ENCODE peak calls at places on chromosome 6, in eight cellular contexts. W, K, T, L, H, R, O and Z are unnamed samples.

GRCh38 chr6:137571854-137572253 is 77.7 kb upstream of the OLIG3 start:
- DNase-seq in K (no peak), T (no peak), W (peak), O (peak), R (peak), H (peak), L (peak), Z (no peak)

GRCh38 chr6:43770417-43771209 is 602 bp downstream of the VEGFA start:
- DNase-seq in R (peak), K (peak), T (no peak), W (peak), L (peak), O (peak), H (peak), Z (no peak)

GRCh38 chr6:165766457-165766856 is 103.4 kb upstream of the PDE10A start:
- DNase-seq in K (no peak), L (no peak), R (no peak), T (no peak), O (no peak), H (no peak), W (peak), Z (no peak)

GRCh38 chr6:33277663-33278391 is 904 bp downstream of the B3GALT4 start:
- DNase-seq in L (no peak), W (peak), H (no peak), T (no peak), R (peak), K (no peak), O (peak), Z (no peak)

GRCh38 chr6:111572216-111572706 is 33.4 kb downstream of the TRAF3IP2 start:
- DNase-seq in O (no peak), W (no peak), T (no peak), H (no peak), L (no peak), K (no peak), R (no peak), Z (no peak)

GRCh38 chr6:73234732-73235131 is 9.4 kb upstream of the KHDC1L start:
- DNase-seq in H (no peak), L (no peak), O (peak), W (no peak), K (peak), T (no peak), R (peak), Z (no peak)

GRCh38 chr6:49550413-49551125 is at the start of gene C6orf141:
- DNase-seq in T (no peak), W (peak), L (peak), R (peak), O (peak), H (no peak), K (no peak), Z (no peak)

GRCh38 chr6:157158897-157159296 is 164.4 kb downstream of the TMEM242 start:
- DNase-seq in H (no peak), O (no peak), W (no peak), K (no peak), R (no peak), T (no peak), L (no peak), Z (no peak)

GRCh38 chr6:140062042-140063041 is 687.9 kb upstream of the CITED2 start:
- DNase-seq in L (peak), T (no peak), H (no peak), O (peak), W (peak), K (peak), R (peak), Z (no peak)